ENCODE peak calls at places on chromosomes 12 and 14, in nine cellular contexts. N is Caki2; D is tibial artery; B is nucleus accumbens; Z is pancreas; G is WTC11; I is mesendoderm; K is activated CD4-positive, CD25-positive, alpha-beta regulatory T cell; L is AG09319. W is an unnamed sample.

GRCh38 chr12:51546102-51546501 is 44.9 kb upstream of the SCN8A start:
- DNase-seq in N (no peak), Z (no peak), B (no peak), L (no peak), I (no peak), K (no peak), D (no peak), G (no peak), W (no peak)

GRCh38 chr12:44101470-44101869 is 265.6 kb downstream of the TMEM117 start:
- DNase-seq in G (no peak), Z (no peak), B (no peak), I (no peak), D (no peak), L (no peak), N (no peak), K (no peak), W (no peak)

GRCh38 chr14:104086210-104086660 is 735 bp downstream of the ASPG start:
- DNase-seq in I (no peak), G (no peak), K (no peak), N (no peak), Z (peak; percentile 0), D (peak; percentile 59), L (no peak), B (no peak), W (peak; percentile 14)

GRCh38 chr12:82473111-82473754 is 114.9 kb downstream of the METTL25 start:
- DNase-seq in B (no peak), L (no peak), I (no peak), D (no peak), G (no peak), Z (no peak), K (no peak), N (no peak), W (no peak)

GRCh38 chr14:29242755-29243340 is 476.3 kb downstream of the FOXG1 start:
- DNase-seq in B (no peak), N (peak; percentile 59), D (no peak), G (no peak), K (no peak), Z (no peak), I (peak; percentile 10), L (no peak), W (no peak)

GRCh38 chr12:52477651-52478050 is 4.0 kb upstream of the KRT6C start:
- DNase-seq in L (no peak), Z (no peak), D (no peak), I (peak; percentile 11), G (no peak), B (no peak), K (no peak), N (no peak), W (no peak)

GRCh38 chr12:105935981-105936380 is 202.8 kb downstream of the NUAK1 start:
- DNase-seq in K (no peak), L (no peak), N (no peak), D (no peak), G (no peak), I (no peak), B (no peak), Z (no peak), W (no peak)

GRCh38 chr14:95701846-95702221 is 12.1 kb downstream of the TCL1A start:
- DNase-seq in B (no peak), N (no peak), I (no peak), D (no peak), Z (no peak), G (no peak), K (no peak), L (no peak), W (no peak)

GRCh38 chr12:46950116-46950515 is 124.3 kb upstream of the SLC38A4 start:
- DNase-seq in D (no peak), B (no peak), L (no peak), K (no peak), G (no peak), I (no peak), Z (no peak), N (no peak), W (no peak)

GRCh38 chr12:49288922-49289555 is 5.9 kb upstream of the PRPH start:
- DNase-seq in B (no peak), N (no peak), D (peak; percentile 33), G (no peak), K (no peak), I (no peak), Z (no peak), L (no peak), W (no peak)

GRCh38 chr12:49515266-49515665 is 23.6 kb upstream of the KCNH3 start:
- DNase-seq in N (peak; percentile 72), Z (no peak), I (no peak), L (peak; percentile 32), D (no peak), K (no peak), G (no peak), B (no peak), W (no peak)

GRCh38 chr14:97458302-97459137 is 661.3 kb downstream of the VRK1 start:
- DNase-seq in N (no peak), D (no peak), Z (peak; percentile 16), L (no peak), I (peak; percentile 89), B (no peak), G (peak; percentile 78), K (peak; percentile 50), W (no peak)

GRCh38 chr12:57782243-57782607 is 362 bp upstream of the TSFM start:
- DNase-seq in N (no peak), K (no peak), L (no peak), Z (no peak), B (no peak), D (no peak), I (no peak), G (no peak), W (no peak)

GRCh38 chr14:61577506-61577931 is 117.8 kb upstream of the HIF1A start:
- DNase-seq in B (no peak), G (no peak), Z (no peak), N (no peak), D (no peak), L (no peak), K (no peak), I (no peak), W (no peak)

GRCh38 chr12:114240288-114240687 is 165.7 kb downstream of the TBX5 start:
- DNase-seq in K (no peak), I (no peak), D (no peak), G (no peak), N (no peak), L (no peak), B (no peak), Z (no peak), W (no peak)

GRCh38 chr12:113302925-113303640 is 31.8 kb downstream of the SLC8B1 start:
- DNase-seq in I (peak; percentile 18), Z (no peak), B (no peak), N (no peak), D (no peak), K (no peak), G (no peak), L (no peak), W (no peak)

GRCh38 chr12:130706311-130706710 is 9.8 kb downstream of the RIMBP2 start:
- DNase-seq in B (no peak), I (no peak), Z (no peak), D (peak; percentile 54), G (no peak), K (no peak), N (no peak), L (no peak), W (no peak)

GRCh38 chr14:103108749-103109207 is 14.3 kb downstream of the EXOC3L4 start:
- DNase-seq in N (peak; percentile 64), G (no peak), D (no peak), K (no peak), Z (peak; percentile 43), I (peak; percentile 63), L (no peak), B (no peak), W (no peak)

GRCh38 chr14:61326847-61327246 is 5.5 kb downstream of the PRKCH start:
- DNase-seq in G (peak; percentile 38), N (no peak), B (no peak), L (no peak), K (no peak), I (peak; percentile 71), Z (peak; percentile 25), D (peak; percentile 83), W (peak; percentile 90)

GRCh38 chr12:54054442-54055332 is 1.1 kb downstream of the HOXC4 start:
- DNase-seq in N (no peak), K (no peak), Z (no peak), G (no peak), D (no peak), L (no peak), I (no peak), B (no peak), W (no peak)

GRCh38 chr14:68787235-68787727 is 5.6 kb downstream of the ZFP36L1 start:
- DNase-seq in L (no peak), Z (peak; percentile 49), D (no peak), K (no peak), G (no peak), B (no peak), N (no peak), I (peak; percentile 52), W (no peak)

GRCh38 chr12:71876400-71876799 is 36.8 kb downstream of the TBC1D15 start:
- DNase-seq in D (no peak), I (no peak), N (no peak), G (no peak), L (no peak), B (no peak), K (no peak), Z (no peak), W (no peak)

GRCh38 chr12:27751386-27752047 is 28.5 kb upstream of the KLHL42 start:
- DNase-seq in L (no peak), G (no peak), I (no peak), Z (peak; percentile 86), B (no peak), K (no peak), D (no peak), N (peak; percentile 49), W (no peak)

GRCh38 chr14:73452341-73453191 is 5.8 kb downstream of the NUMB start:
- DNase-seq in K (no peak), D (no peak), Z (no peak), B (no peak), N (peak; percentile 11), G (no peak), I (no peak), L (no peak), W (no peak)

GRCh38 chr12:1795785-1796514 is 24.4 kb upstream of the LRTM2 start:
- DNase-seq in K (peak; percentile 84), Z (peak; percentile 91), N (peak; percentile 87), I (peak; percentile 89), B (peak; percentile 67), L (peak; percentile 71), G (peak; percentile 86), D (peak; percentile 96), W (peak; percentile 96)

GRCh38 chr14:103372552-103373304 is 12.5 kb upstream of the MARK3 start:
- DNase-seq in K (no peak), G (no peak), I (peak; percentile 73), N (peak; percentile 63), L (peak; percentile 54), D (no peak), B (no peak), Z (no peak), W (no peak)

GRCh38 chr14:28911521-28911920 is 144.9 kb downstream of the FOXG1 start:
- DNase-seq in K (no peak), G (no peak), Z (no peak), B (no peak), N (no peak), L (no peak), I (no peak), D (no peak), W (no peak)

GRCh38 chr14:24634158-24634557 is at the start of gene GZMB:
- DNase-seq in D (no peak), N (no peak), B (no peak), K (peak; percentile 5), Z (no peak), I (no peak), L (no peak), G (no peak), W (no peak)

GRCh38 chr14:104293851-104294627 is 155.7 kb downstream of the KIF26A start:
- DNase-seq in Z (no peak), D (peak; percentile 46), B (no peak), L (no peak), K (no peak), G (peak; percentile 39), N (no peak), I (peak; percentile 49), W (peak; percentile 9)

GRCh38 chr14:86221755-86222154 is 691.8 kb downstream of the FLRT2 start:
- DNase-seq in Z (no peak), N (no peak), I (peak; percentile 30), K (no peak), L (no peak), B (no peak), G (no peak), D (no peak), W (no peak)

GRCh38 chr14:99026471-99026870 is 245.5 kb downstream of the BCL11B start:
- DNase-seq in I (peak; percentile 60), Z (no peak), G (no peak), B (no peak), K (no peak), D (peak; percentile 13), L (no peak), N (no peak), W (no peak)

W was measured in heart right ventricle.